ENCODE peak calls at places on chromosomes 4 and X, in five cellular contexts. X, H, T, M and R are unnamed samples.

GRCh38 chr4:173990879-173991231 is 292.6 kb downstream of the FBXO8 start:
- DNase-seq in H (no peak), X (no peak), T (no peak), M (peak; percentile 90), R (no peak)

GRCh38 chr4:40055379-40055872 is 1.2 kb upstream of the N4BP2 start:
- DNase-seq in M (no peak), X (no peak), T (no peak), H (no peak), R (no peak)

GRCh38 chr4:180962268-180962667 is 1280.9 kb upstream of the TENM3 start:
- DNase-seq in T (no peak), H (no peak), M (no peak), X (no peak), R (no peak)

GRCh38 chr4:108544504-108544903 is 75.9 kb upstream of the RPL34 start:
- DNase-seq in H (no peak), M (no peak), X (no peak), T (no peak), R (no peak)

GRCh38 chrX:20595928-20596550 is 329.3 kb upstream of the RPS6KA3 start:
- DNase-seq in T (no peak), M (peak; percentile 10), X (no peak), H (no peak), R (no peak)

GRCh38 chr4:86098691-86099090 is 261.2 kb downstream of the MAPK10 start:
- DNase-seq in X (no peak), H (no peak), M (no peak), T (no peak), R (no peak)

GRCh38 chr4:15989431-15989830 is 26.5 kb upstream of the FGFBP2 start:
- DNase-seq in T (no peak), M (no peak), X (no peak), H (no peak), R (no peak)

GRCh38 chr4:161428180-161428965 is 735.4 kb downstream of the FSTL5 start:
- DNase-seq in T (no peak), M (no peak), H (no peak), X (no peak), R (no peak)

GRCh38 chr4:70839537-70840093 is at the start of gene GRSF1:
- DNase-seq in M (peak; percentile 99), T (peak; percentile 50), H (peak; percentile 82), X (peak; percentile 92), R (peak; percentile 93)

GRCh38 chr4:139574641-139575040 is 18.6 kb upstream of the SETD7 start:
- DNase-seq in T (no peak), M (no peak), H (no peak), X (no peak), R (no peak)

GRCh38 chr4:150181536-150181935 is 103.3 kb downstream of the DCLK2 start:
- DNase-seq in M (no peak), T (peak; percentile 2), H (no peak), X (no peak), R (no peak)

GRCh38 chrX:115023139-115023538 is 5.7 kb upstream of the IL13RA2 start:
- DNase-seq in T (no peak), M (peak; percentile 43), H (peak; percentile 0), X (no peak), R (no peak)